ENCODE peak calls at places on chromosomes 16 and 17, in five cellular contexts. One of them, this sample, is unnamed.

GRCh38 chr17:76899414-76899813 is 31.2 kb downstream of the MGAT5B start:
- DNase-seq in transverse colon: no peak
- DNase-seq in heart left ventricle: no peak
- DNase-seq in breast epithelium: no peak
- DNase-seq in A549: no peak
- DNase-seq in this sample: no peak

GRCh38 chr17:28227278-28228108 is 91.5 kb upstream of the TMEM97 start:
- DNase-seq in A549: peak
- DNase-seq in breast epithelium: peak
- DNase-seq in transverse colon: peak
- DNase-seq in heart left ventricle: no peak
- DNase-seq in this sample: no peak

GRCh38 chr17:64022631-64023063 is 2.2 kb upstream of the ICAM2 start:
- DNase-seq in heart left ventricle: no peak
- DNase-seq in breast epithelium: no peak
- DNase-seq in transverse colon: no peak
- DNase-seq in A549: no peak
- DNase-seq in this sample: no peak

GRCh38 chr16:75546293-75546692 is 9.8 kb downstream of the TMEM231 start:
- DNase-seq in A549: no peak
- DNase-seq in transverse colon: no peak
- DNase-seq in heart left ventricle: no peak
- DNase-seq in breast epithelium: no peak
- DNase-seq in this sample: no peak

GRCh38 chr16:3004319-3004718 is 8.4 kb upstream of the CLDN9 start:
- DNase-seq in breast epithelium: no peak
- DNase-seq in heart left ventricle: no peak
- DNase-seq in transverse colon: no peak
- DNase-seq in A549: no peak
- DNase-seq in this sample: peak

GRCh38 chr16:5615868-5616642 is 518.5 kb upstream of the EEF2KMT start:
- DNase-seq in breast epithelium: peak
- DNase-seq in transverse colon: peak
- DNase-seq in A549: peak
- DNase-seq in heart left ventricle: peak
- DNase-seq in this sample: peak

GRCh38 chr17:46772879-46773620 is 45.4 kb downstream of the WNT3 start:
- DNase-seq in A549: no peak
- DNase-seq in transverse colon: no peak
- DNase-seq in breast epithelium: no peak
- DNase-seq in heart left ventricle: no peak
- DNase-seq in this sample: peak

GRCh38 chr16:87108941-87109340 is 208.3 kb downstream of the C16orf95 start:
- DNase-seq in transverse colon: no peak
- DNase-seq in breast epithelium: no peak
- DNase-seq in heart left ventricle: no peak
- DNase-seq in A549: no peak
- DNase-seq in this sample: no peak

GRCh38 chr17:75542728-75543336 is 17.3 kb downstream of the LLGL2 start:
- DNase-seq in A549: no peak
- DNase-seq in breast epithelium: no peak
- DNase-seq in heart left ventricle: no peak
- DNase-seq in transverse colon: peak
- DNase-seq in this sample: no peak

GRCh38 chr16:3434373-3434772 is 8.9 kb downstream of the ZNF597 start:
- DNase-seq in transverse colon: no peak
- DNase-seq in breast epithelium: no peak
- DNase-seq in heart left ventricle: no peak
- DNase-seq in A549: no peak
- DNase-seq in this sample: no peak

GRCh38 chr17:34382586-34383224 is 19.7 kb upstream of the CCL1 start:
- DNase-seq in heart left ventricle: no peak
- DNase-seq in breast epithelium: no peak
- DNase-seq in transverse colon: peak
- DNase-seq in A549: no peak
- DNase-seq in this sample: peak

GRCh38 chr16:87303962-87304521 is 13.2 kb downstream of the C16orf95 start:
- DNase-seq in A549: no peak
- DNase-seq in heart left ventricle: no peak
- DNase-seq in breast epithelium: no peak
- DNase-seq in transverse colon: no peak
- DNase-seq in this sample: no peak

GRCh38 chr16:75044800-75045361 is 46.1 kb downstream of the ZNRF1 start:
- DNase-seq in breast epithelium: peak
- DNase-seq in transverse colon: no peak
- DNase-seq in heart left ventricle: no peak
- DNase-seq in A549: no peak
- DNase-seq in this sample: no peak

GRCh38 chr17:2723505-2723996 is 12.0 kb upstream of the CLUH start:
- DNase-seq in heart left ventricle: no peak
- DNase-seq in transverse colon: peak
- DNase-seq in breast epithelium: no peak
- DNase-seq in A549: no peak
- DNase-seq in this sample: no peak

GRCh38 chr16:88700636-88701482 is 5.3 kb downstream of the RNF166 start:
- DNase-seq in heart left ventricle: peak
- DNase-seq in A549: no peak
- DNase-seq in breast epithelium: peak
- DNase-seq in transverse colon: peak
- DNase-seq in this sample: peak

GRCh38 chr17:81428121-81428515 is 32.9 kb downstream of the BAHCC1 start:
- DNase-seq in transverse colon: peak
- DNase-seq in breast epithelium: no peak
- DNase-seq in A549: no peak
- DNase-seq in heart left ventricle: no peak
- DNase-seq in this sample: peak

GRCh38 chr16:65624696-65625095 is 502.8 kb upstream of the CDH11 start:
- DNase-seq in A549: no peak
- DNase-seq in breast epithelium: no peak
- DNase-seq in heart left ventricle: no peak
- DNase-seq in transverse colon: no peak
- DNase-seq in this sample: no peak

GRCh38 chr16:70396209-70396904 is 42.5 kb downstream of the ST3GAL2 start:
- DNase-seq in A549: no peak
- DNase-seq in heart left ventricle: no peak
- DNase-seq in breast epithelium: no peak
- DNase-seq in transverse colon: no peak
- DNase-seq in this sample: peak

DNA sequence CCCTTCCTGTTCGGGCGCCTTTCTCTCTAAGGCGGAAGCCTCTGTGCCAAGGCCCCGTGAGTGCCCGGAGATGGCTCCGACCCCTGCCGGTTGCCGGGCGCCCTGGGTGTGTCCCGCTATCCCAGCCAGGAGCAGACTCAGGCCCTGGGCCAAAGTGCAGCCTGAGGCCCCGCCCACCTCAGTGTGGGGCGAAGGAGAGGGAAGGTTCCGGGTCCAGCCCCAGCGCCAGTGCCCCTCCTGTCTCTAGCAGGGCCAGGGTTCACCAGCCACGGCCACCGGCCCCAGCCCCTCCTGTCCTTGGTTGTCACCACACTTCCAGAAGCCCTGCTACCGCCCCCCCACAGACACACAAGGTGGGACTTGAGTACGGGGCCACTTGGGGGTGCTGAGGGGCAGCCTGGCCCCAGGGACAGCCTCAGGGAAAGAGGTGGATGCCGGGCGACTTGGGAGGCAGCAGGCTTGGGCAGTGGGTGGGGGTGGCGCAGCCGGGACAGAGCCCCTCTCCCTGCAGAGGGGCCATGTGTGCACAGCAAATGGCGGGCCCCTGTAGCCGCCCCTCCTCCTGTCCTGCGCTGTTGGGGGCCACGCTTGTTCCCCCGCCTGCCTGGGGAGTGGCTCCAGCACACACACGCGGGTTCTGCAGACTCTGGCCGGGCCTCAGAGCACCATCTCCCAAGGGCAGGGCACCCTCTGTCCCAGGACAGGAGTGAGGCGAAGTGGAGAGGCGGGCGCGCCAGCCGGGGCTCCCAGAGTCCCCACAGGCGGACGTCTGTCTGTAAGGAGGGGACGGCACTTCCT is 6.0 kb downstream of the C1QTNF8 start:
- DNase-seq in breast epithelium: no peak
- DNase-seq in heart left ventricle: peak
- DNase-seq in transverse colon: peak
- DNase-seq in A549: peak
- DNase-seq in this sample: no peak
- H3K4me3 ChIP-seq in breast epithelium: no peak
- H3K4me3 ChIP-seq in heart left ventricle: peak
- H3K4me3 ChIP-seq in transverse colon: peak
- H3K4me3 ChIP-seq in A549: peak
- H3K4me3 ChIP-seq in this sample: no peak

GRCh38 chr17:4806770-4807533 is at the start of gene PLD2:
- DNase-seq in A549: peak
- DNase-seq in heart left ventricle: peak
- DNase-seq in breast epithelium: peak
- DNase-seq in transverse colon: peak
- DNase-seq in this sample: peak
- TF ChIP-seq POLR2A in A549: peak
- TF ChIP-seq POLR2A in heart left ventricle: no peak
- TF ChIP-seq POLR2A in breast epithelium: no peak
- TF ChIP-seq POLR2A in transverse colon: no peak
- TF ChIP-seq POLR2A in this sample: peak

GRCh38 chr17:8248751-8249607 is at the start of gene PFAS:
- DNase-seq in transverse colon: peak
- DNase-seq in heart left ventricle: peak
- DNase-seq in breast epithelium: peak
- DNase-seq in A549: peak
- DNase-seq in this sample: peak

GRCh38 chr17:8253801-8254200 is 4.7 kb downstream of the PFAS start:
- DNase-seq in heart left ventricle: no peak
- DNase-seq in A549: no peak
- DNase-seq in breast epithelium: no peak
- DNase-seq in transverse colon: no peak
- DNase-seq in this sample: no peak

GRCh38 chr17:8249621-8250020 is 532 bp downstream of the PFAS start:
- DNase-seq in transverse colon: no peak
- DNase-seq in A549: no peak
- DNase-seq in heart left ventricle: no peak
- DNase-seq in breast epithelium: no peak
- DNase-seq in this sample: no peak

GRCh38 chr17:8254881-8255280 is 5.8 kb downstream of the PFAS start:
- DNase-seq in A549: no peak
- DNase-seq in breast epithelium: no peak
- DNase-seq in transverse colon: no peak
- DNase-seq in heart left ventricle: no peak
- DNase-seq in this sample: no peak

DNA sequence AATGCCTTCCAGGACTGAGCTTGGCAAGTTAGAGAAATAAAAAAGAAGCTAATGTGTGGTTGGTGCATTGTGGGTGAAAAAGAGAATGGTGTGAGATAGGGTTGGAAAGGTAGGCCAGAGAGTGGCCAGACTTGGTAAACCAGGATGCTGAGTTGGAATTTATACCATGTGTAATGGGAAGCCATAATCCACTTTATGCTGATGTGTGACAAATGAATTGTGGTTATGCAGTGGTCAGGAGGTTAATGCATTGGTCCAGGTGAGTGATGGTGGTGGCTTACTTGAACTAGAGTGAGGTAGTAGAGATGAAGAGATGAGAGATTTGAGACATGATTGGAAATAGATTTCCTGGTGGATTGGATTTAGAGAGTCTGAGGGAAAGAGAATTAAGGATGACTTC is 1.0 kb downstream of the PFAS start:
- DNase-seq in A549: no peak
- DNase-seq in breast epithelium: no peak
- DNase-seq in heart left ventricle: no peak
- DNase-seq in transverse colon: no peak
- DNase-seq in this sample: no peak
- H3K4me3 ChIP-seq in A549: peak
- H3K4me3 ChIP-seq in breast epithelium: no peak
- H3K4me3 ChIP-seq in heart left ventricle: no peak
- H3K4me3 ChIP-seq in transverse colon: no peak
- H3K4me3 ChIP-seq in this sample: peak

GRCh38 chr17:78324391-78325075 is 35.3 kb downstream of the SOCS3 start:
- DNase-seq in transverse colon: peak
- DNase-seq in A549: no peak
- DNase-seq in breast epithelium: peak
- DNase-seq in heart left ventricle: peak
- DNase-seq in this sample: peak
- TF ChIP-seq POLR2A in transverse colon: peak
- TF ChIP-seq POLR2A in A549: no peak
- TF ChIP-seq POLR2A in breast epithelium: no peak
- TF ChIP-seq POLR2A in heart left ventricle: no peak
- TF ChIP-seq POLR2A in this sample: no peak

DNA sequence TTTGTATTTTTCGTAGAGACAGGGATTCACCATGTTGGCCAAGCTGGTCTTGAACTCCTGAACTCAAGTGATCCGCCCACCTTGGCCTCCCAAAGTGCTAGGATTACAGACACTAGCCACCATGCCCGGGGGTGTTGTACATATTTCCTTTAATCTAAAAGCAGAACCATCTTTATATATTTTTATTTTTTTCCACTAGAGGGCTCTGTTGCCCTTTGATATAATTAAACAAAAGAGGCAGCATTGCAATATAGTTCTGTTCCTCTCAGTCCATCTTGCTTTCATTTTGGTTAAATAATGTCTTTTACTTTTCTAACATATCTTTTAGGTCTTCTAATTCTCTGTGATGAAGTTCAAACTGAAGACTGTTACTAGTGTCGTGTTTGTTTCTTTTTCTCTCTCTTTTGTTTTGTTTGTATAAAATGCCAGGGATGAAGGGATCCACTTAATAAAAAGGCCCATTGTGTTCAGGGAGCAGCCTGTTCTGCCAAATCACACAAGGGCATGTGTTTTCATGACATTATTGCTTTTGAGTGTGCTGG is 23.4 kb downstream of the WWOX start:
- DNase-seq in transverse colon: no peak
- DNase-seq in heart left ventricle: no peak
- DNase-seq in A549: peak
- DNase-seq in breast epithelium: peak
- DNase-seq in this sample: peak
- H3K4me3 ChIP-seq in transverse colon: no peak
- H3K4me3 ChIP-seq in heart left ventricle: no peak
- H3K4me3 ChIP-seq in A549: no peak
- H3K4me3 ChIP-seq in breast epithelium: peak
- H3K4me3 ChIP-seq in this sample: no peak

This sample was measured in NB4.